ENCODE peak calls at places on chromosomes 4 and X, in eight cellular contexts. One of them, this sample, is unnamed.
A peak's percentile ranks its signal among the peaks of the same experiment; 100 is the strongest.

GRCh38 chrX:45006002-45006800 is 133.2 kb downstream of the KDM6A start:
- DNase-seq in hypothalamus: no peak
- DNase-seq in NCI-H1436: no peak
- DNase-seq in nephron progenitor cell: no peak
- DNase-seq in KBM-7: no peak
- DNase-seq in upper lobe of left lung: no peak
- DNase-seq in activated CD4-positive, alpha-beta T cell treated with anti-CD3 and anti-CD28 coated beads, Interleukin-2, amount 50 U/mL, for 24 hours: no peak
- DNase-seq in mesothelial cell of epicardium: no peak
- DNase-seq in this sample: no peak

GRCh38 chr4:19002170-19002569 is 980.6 kb upstream of the LCORL start:
- DNase-seq in hypothalamus: no peak
- DNase-seq in NCI-H1436: no peak
- DNase-seq in nephron progenitor cell: no peak
- DNase-seq in KBM-7: peak; percentile 21
- DNase-seq in upper lobe of left lung: no peak
- DNase-seq in activated CD4-positive, alpha-beta T cell treated with anti-CD3 and anti-CD28 coated beads, Interleukin-2, amount 50 U/mL, for 24 hours: no peak
- DNase-seq in mesothelial cell of epicardium: no peak
- DNase-seq in this sample: no peak

GRCh38 chrX:8868906-8869305 is 67.7 kb upstream of the FAM9A start:
- DNase-seq in hypothalamus: no peak
- DNase-seq in NCI-H1436: no peak
- DNase-seq in nephron progenitor cell: no peak
- DNase-seq in KBM-7: no peak
- DNase-seq in upper lobe of left lung: no peak
- DNase-seq in activated CD4-positive, alpha-beta T cell treated with anti-CD3 and anti-CD28 coated beads, Interleukin-2, amount 50 U/mL, for 24 hours: no peak
- DNase-seq in mesothelial cell of epicardium: no peak
- DNase-seq in this sample: no peak

GRCh38 chrX:134315893-134316292 is 78.9 kb downstream of the CCDC160 start:
- DNase-seq in hypothalamus: no peak
- DNase-seq in NCI-H1436: no peak
- DNase-seq in nephron progenitor cell: no peak
- DNase-seq in KBM-7: no peak
- DNase-seq in upper lobe of left lung: no peak
- DNase-seq in activated CD4-positive, alpha-beta T cell treated with anti-CD3 and anti-CD28 coated beads, Interleukin-2, amount 50 U/mL, for 24 hours: no peak
- DNase-seq in mesothelial cell of epicardium: no peak
- DNase-seq in this sample: no peak

GRCh38 chrX:41889317-41890025 is 33.9 kb downstream of the CASK start:
- DNase-seq in hypothalamus: no peak
- DNase-seq in NCI-H1436: no peak
- DNase-seq in nephron progenitor cell: no peak
- DNase-seq in KBM-7: no peak
- DNase-seq in upper lobe of left lung: no peak
- DNase-seq in activated CD4-positive, alpha-beta T cell treated with anti-CD3 and anti-CD28 coated beads, Interleukin-2, amount 50 U/mL, for 24 hours: no peak
- DNase-seq in mesothelial cell of epicardium: no peak
- DNase-seq in this sample: no peak

GRCh38 chr4:105022811-105023667 is 123.6 kb upstream of the TET2 start:
- DNase-seq in hypothalamus: no peak
- DNase-seq in NCI-H1436: no peak
- DNase-seq in nephron progenitor cell: no peak
- DNase-seq in KBM-7: peak; percentile 75
- DNase-seq in upper lobe of left lung: peak; percentile 85
- DNase-seq in activated CD4-positive, alpha-beta T cell treated with anti-CD3 and anti-CD28 coated beads, Interleukin-2, amount 50 U/mL, for 24 hours: no peak
- DNase-seq in mesothelial cell of epicardium: no peak
- DNase-seq in this sample: no peak

GRCh38 chr4:23763559-23763958 is 126.3 kb downstream of the PPARGC1A start:
- DNase-seq in hypothalamus: no peak
- DNase-seq in NCI-H1436: no peak
- DNase-seq in nephron progenitor cell: no peak
- DNase-seq in KBM-7: no peak
- DNase-seq in upper lobe of left lung: no peak
- DNase-seq in activated CD4-positive, alpha-beta T cell treated with anti-CD3 and anti-CD28 coated beads, Interleukin-2, amount 50 U/mL, for 24 hours: no peak
- DNase-seq in mesothelial cell of epicardium: no peak
- DNase-seq in this sample: no peak

GRCh38 chrX:133909888-133910287 is 75.5 kb downstream of the GPC3 start:
- DNase-seq in hypothalamus: no peak
- DNase-seq in NCI-H1436: no peak
- DNase-seq in nephron progenitor cell: no peak
- DNase-seq in KBM-7: no peak
- DNase-seq in upper lobe of left lung: no peak
- DNase-seq in activated CD4-positive, alpha-beta T cell treated with anti-CD3 and anti-CD28 coated beads, Interleukin-2, amount 50 U/mL, for 24 hours: no peak
- DNase-seq in mesothelial cell of epicardium: no peak
- DNase-seq in this sample: no peak

GRCh38 chrX:113269203-113269602 is 428.6 kb upstream of the AMOT start:
- DNase-seq in hypothalamus: no peak
- DNase-seq in NCI-H1436: no peak
- DNase-seq in nephron progenitor cell: no peak
- DNase-seq in KBM-7: no peak
- DNase-seq in upper lobe of left lung: no peak
- DNase-seq in activated CD4-positive, alpha-beta T cell treated with anti-CD3 and anti-CD28 coated beads, Interleukin-2, amount 50 U/mL, for 24 hours: no peak
- DNase-seq in mesothelial cell of epicardium: no peak
- DNase-seq in this sample: no peak

GRCh38 chrX:112642349-112642748 is 37.4 kb downstream of the LHFPL1 start:
- DNase-seq in hypothalamus: no peak
- DNase-seq in NCI-H1436: peak; percentile 50
- DNase-seq in nephron progenitor cell: peak; percentile 45
- DNase-seq in KBM-7: peak; percentile 80
- DNase-seq in upper lobe of left lung: no peak
- DNase-seq in activated CD4-positive, alpha-beta T cell treated with anti-CD3 and anti-CD28 coated beads, Interleukin-2, amount 50 U/mL, for 24 hours: no peak
- DNase-seq in mesothelial cell of epicardium: no peak
- DNase-seq in this sample: peak; percentile 57

GRCh38 chr4:176971576-176972105 is 178.9 kb upstream of the VEGFC start:
- DNase-seq in hypothalamus: no peak
- DNase-seq in NCI-H1436: no peak
- DNase-seq in nephron progenitor cell: no peak
- DNase-seq in KBM-7: no peak
- DNase-seq in upper lobe of left lung: no peak
- DNase-seq in activated CD4-positive, alpha-beta T cell treated with anti-CD3 and anti-CD28 coated beads, Interleukin-2, amount 50 U/mL, for 24 hours: no peak
- DNase-seq in mesothelial cell of epicardium: no peak
- DNase-seq in this sample: no peak

GRCh38 chrX:13693341-13693871 is 4.5 kb downstream of the RAB9A start:
- DNase-seq in hypothalamus: no peak
- DNase-seq in NCI-H1436: no peak
- DNase-seq in nephron progenitor cell: no peak
- DNase-seq in KBM-7: no peak
- DNase-seq in upper lobe of left lung: no peak
- DNase-seq in activated CD4-positive, alpha-beta T cell treated with anti-CD3 and anti-CD28 coated beads, Interleukin-2, amount 50 U/mL, for 24 hours: no peak
- DNase-seq in mesothelial cell of epicardium: no peak
- DNase-seq in this sample: no peak

GRCh38 chrX:108439434-108439883 is at the start of gene COL4A5:
- DNase-seq in hypothalamus: peak; percentile 6
- DNase-seq in NCI-H1436: peak; percentile 48
- DNase-seq in nephron progenitor cell: peak; percentile 61
- DNase-seq in KBM-7: no peak
- DNase-seq in upper lobe of left lung: peak; percentile 39
- DNase-seq in activated CD4-positive, alpha-beta T cell treated with anti-CD3 and anti-CD28 coated beads, Interleukin-2, amount 50 U/mL, for 24 hours: no peak
- DNase-seq in mesothelial cell of epicardium: peak; percentile 51
- DNase-seq in this sample: no peak

GRCh38 chr4:147480891-147481576 is at the start of gene EDNRA:
- DNase-seq in hypothalamus: no peak
- DNase-seq in NCI-H1436: no peak
- DNase-seq in nephron progenitor cell: peak; percentile 71
- DNase-seq in KBM-7: no peak
- DNase-seq in upper lobe of left lung: peak; percentile 22
- DNase-seq in activated CD4-positive, alpha-beta T cell treated with anti-CD3 and anti-CD28 coated beads, Interleukin-2, amount 50 U/mL, for 24 hours: no peak
- DNase-seq in mesothelial cell of epicardium: peak; percentile 33
- DNase-seq in this sample: peak; percentile 49

GRCh38 chrX:152663086-152663485 is 25.4 kb downstream of the GABRQ start:
- DNase-seq in hypothalamus: no peak
- DNase-seq in NCI-H1436: no peak
- DNase-seq in nephron progenitor cell: no peak
- DNase-seq in KBM-7: no peak
- DNase-seq in upper lobe of left lung: no peak
- DNase-seq in activated CD4-positive, alpha-beta T cell treated with anti-CD3 and anti-CD28 coated beads, Interleukin-2, amount 50 U/mL, for 24 hours: no peak
- DNase-seq in mesothelial cell of epicardium: no peak
- DNase-seq in this sample: no peak

GRCh38 chr4:1684756-1685603 is 867 bp upstream of the FAM53A start:
- DNase-seq in hypothalamus: no peak
- DNase-seq in NCI-H1436: no peak
- DNase-seq in nephron progenitor cell: no peak
- DNase-seq in KBM-7: no peak
- DNase-seq in upper lobe of left lung: no peak
- DNase-seq in activated CD4-positive, alpha-beta T cell treated with anti-CD3 and anti-CD28 coated beads, Interleukin-2, amount 50 U/mL, for 24 hours: no peak
- DNase-seq in mesothelial cell of epicardium: no peak
- DNase-seq in this sample: no peak

GRCh38 chrX:1244164-1245076 is 24.2 kb upstream of the CSF2RA start:
- DNase-seq in hypothalamus: no peak
- DNase-seq in NCI-H1436: no peak
- DNase-seq in nephron progenitor cell: peak; percentile 49
- DNase-seq in KBM-7: peak; percentile 77
- DNase-seq in upper lobe of left lung: no peak
- DNase-seq in activated CD4-positive, alpha-beta T cell treated with anti-CD3 and anti-CD28 coated beads, Interleukin-2, amount 50 U/mL, for 24 hours: no peak
- DNase-seq in mesothelial cell of epicardium: no peak
- DNase-seq in this sample: peak; percentile 54